ENCODE peak calls at places on chromosome 19, in six cellular contexts. G is iPS-NIHi11; B is foreskin keratinocyte; P is HTR-8/SVneo; M is activated CD4-positive, alpha-beta T cell treated with anti-CD3 and anti-CD28 coated beads, Interleukin-2, amount 10 ng/mL, durations not matched to agents 7 days and 5 days; X is nucleus accumbens. C is an unnamed sample.

GRCh38 chr19:51103811-51104470 is 4.3 kb downstream of the CTU1 start:
- DNase-seq in G (no peak), B (no peak), P (no peak), M (no peak), X (no peak), C (no peak)

GRCh38 chr19:47416667-47417033 is 2.7 kb downstream of the MEIS3 start:
- DNase-seq in G (no peak), B (no peak), P (no peak), M (no peak), X (no peak), C (no peak)

GRCh38 chr19:35973487-35973886 is 21.5 kb upstream of the SDHAF1 start:
- DNase-seq in G (no peak), B (no peak), P (no peak), M (no peak), X (no peak), C (no peak)

GRCh38 chr19:17467471-17468301 is 2.6 kb upstream of the SLC27A1 start:
- DNase-seq in G (no peak), B (no peak), P (no peak), M (no peak), X (no peak), C (no peak)

GRCh38 chr19:37467608-37468090 is 405 bp upstream of the ZNF569 start:
- DNase-seq in G (no peak), B (no peak), P (no peak), M (no peak), X (no peak), C (no peak)

GRCh38 chr19:47765522-47766358 is 12.8 kb upstream of the SELENOW start:
- DNase-seq in G (peak; percentile 72), B (no peak), P (peak; percentile 48), M (peak; percentile 54), X (peak; percentile 56), C (peak; percentile 46)

GRCh38 chr19:41699231-41699967 is 9.0 kb upstream of the CEACAM5 start:
- DNase-seq in G (no peak), B (no peak), P (no peak), M (no peak), X (no peak), C (no peak)

GRCh38 chr19:6065685-6066365 is 44.5 kb downstream of the RFX2 start:
- DNase-seq in G (no peak), B (no peak), P (no peak), M (peak; percentile 17), X (peak; percentile 19), C (peak; percentile 49)

GRCh38 chr19:55232284-55232597 is 3.7 kb upstream of the TMEM86B start:
- DNase-seq in G (no peak), B (no peak), P (no peak), M (no peak), X (no peak), C (peak; percentile 43)

GRCh38 chr19:23415034-23415433 is 19.8 kb upstream of the ZNF91 start:
- DNase-seq in G (no peak), B (no peak), P (no peak), M (no peak), X (no peak), C (no peak)

GRCh38 chr19:17264641-17264979 is at the start of gene USHBP1:
- DNase-seq in G (peak; percentile 77), B (no peak), P (no peak), M (no peak), X (no peak), C (no peak)

GRCh38 chr19:11821474-11821873 is 7.4 kb downstream of the ZNF440 start:
- DNase-seq in G (no peak), B (no peak), P (no peak), M (no peak), X (peak; percentile 1), C (no peak)

GRCh38 chr19:3494051-3494450 is 6.4 kb downstream of the DOHH start:
- DNase-seq in G (peak; percentile 96), B (no peak), P (no peak), M (peak; percentile 49), X (peak; percentile 87), C (no peak)

GRCh38 chr19:52170863-52171320 is 529 bp downstream of the ZNF836 start:
- DNase-seq in G (peak; percentile 41), B (no peak), P (no peak), M (no peak), X (peak; percentile 38), C (peak; percentile 33)

GRCh38 chr19:56141416-56141992 is 417 bp downstream of the ZNF444 start:
- DNase-seq in G (no peak), B (no peak), P (no peak), M (peak; percentile 50), X (no peak), C (no peak)

GRCh38 chr19:52190679-52191293 is 934 bp downstream of the PPP2R1A start:
- DNase-seq in G (peak; percentile 36), B (no peak), P (peak; percentile 33), M (no peak), X (peak; percentile 58), C (no peak)

GRCh38 chr19:42255766-42256750 is 1.1 kb upstream of the ERF start:
- DNase-seq in G (no peak), B (no peak), P (no peak), M (no peak), X (peak; percentile 77), C (no peak)

GRCh38 chr19:2719232-2719735 is 1.9 kb downstream of the DIRAS1 start:
- DNase-seq in G (no peak), B (no peak), P (no peak), M (no peak), X (no peak), C (no peak)

GRCh38 chr19:56253737-56254136 is 18.8 kb upstream of the EDDM13 start:
- DNase-seq in G (no peak), B (peak; percentile 15), P (peak; percentile 49), M (peak; percentile 32), X (no peak), C (no peak)

GRCh38 chr19:54554006-54554405 is 19.6 kb upstream of the LILRA2 start:
- DNase-seq in G (no peak), B (no peak), P (no peak), M (no peak), X (no peak), C (no peak)

GRCh38 chr19:38006361-38007045 is 99.5 kb downstream of the SIPA1L3 start:
- DNase-seq in G (no peak), B (no peak), P (no peak), M (no peak), X (no peak), C (no peak)

GRCh38 chr19:35546532-35546931 is 1.1 kb downstream of the TMEM147 start:
- DNase-seq in G (no peak), B (no peak), P (no peak), M (no peak), X (no peak), C (no peak)

GRCh38 chr19:35793381-35794165 is 18.2 kb downstream of the ARHGAP33 start:
- DNase-seq in G (no peak), B (no peak), P (no peak), M (no peak), X (no peak), C (no peak)

C was measured in left lung.